ENCODE peak calls at places on chromosomes 11 and 22, in nine cellular contexts. B is CD8-positive, alpha-beta memory T cell; X is brain microvascular endothelial cell; H is H4; V is sigmoid colon; Z is iris pigment epithelial cell; C is activated CD4-positive, alpha-beta T cell treated with anti-CD3 and anti-CD28 coated beads, Interleukin-2, amount 10 ng/mL, durations not matched to agents 24 days and 14 days; S is stimulated activated CD4-positive, alpha-beta T cell treated with anti-CD3 and anti-CD28 coated beads, Interleukin-1b, Interleukin-23, amount 100 ng/mL, for 24 hours; M is SW480. U is an unnamed sample.

GRCh38 chr11:82899191-82899820 is 924 bp downstream of the PRCP start:
- DNase-seq in C (peak; percentile 76), V (no peak), X (no peak), Z (no peak), S (no peak), B (no peak), H (no peak), M (no peak), U (no peak)

GRCh38 chr22:49646876-49647275 is 180.8 kb downstream of the BRD1 start:
- DNase-seq in X (no peak), V (no peak), B (no peak), H (no peak), S (no peak), Z (no peak), C (no peak), M (no peak), U (no peak)

GRCh38 chr11:64281957-64282770 is 2.3 kb downstream of the BAD start:
- DNase-seq in C (no peak), H (no peak), S (no peak), V (no peak), B (no peak), M (no peak), Z (no peak), X (no peak), U (no peak)

GRCh38 chr11:80473562-80473961 is 1032.7 kb upstream of the TENM4 start:
- DNase-seq in B (no peak), C (no peak), H (no peak), Z (no peak), M (no peak), S (no peak), V (no peak), X (no peak), U (no peak)

GRCh38 chr11:8265681-8266241 is 2.1 kb upstream of the LMO1 start:
- DNase-seq in M (no peak), V (peak; percentile 34), H (no peak), B (no peak), S (no peak), X (no peak), C (no peak), Z (no peak), U (no peak)

GRCh38 chr11:44574620-44575287 is 9.3 kb downstream of the CD82 start:
- DNase-seq in H (peak; percentile 94), V (no peak), X (peak; percentile 92), B (no peak), C (peak; percentile 88), M (peak; percentile 82), Z (peak; percentile 96), S (no peak), U (peak; percentile 98)

GRCh38 chr11:3231550-3231850 is 717 bp downstream of the MRGPRE start:
- DNase-seq in C (no peak), B (no peak), M (no peak), H (no peak), Z (no peak), S (no peak), X (no peak), V (no peak), U (no peak)

GRCh38 chr11:75279273-75279672 is 38.7 kb downstream of the TPBGL start:
- DNase-seq in S (no peak), M (no peak), C (no peak), X (no peak), H (no peak), B (no peak), V (peak; percentile 27), Z (peak; percentile 29), U (no peak)

GRCh38 chr11:28621648-28622215 is 513.5 kb downstream of the METTL15 start:
- DNase-seq in H (peak; percentile 79), X (peak; percentile 8), M (no peak), C (no peak), B (no peak), Z (peak; percentile 56), S (no peak), V (no peak), U (no peak)

GRCh38 chr11:48025983-48026340 is 45.6 kb downstream of the PTPRJ start:
- DNase-seq in V (no peak), Z (peak; percentile 66), S (no peak), M (no peak), H (no peak), X (no peak), C (no peak), B (no peak), U (no peak)

GRCh38 chr11:104256525-104256924 is 92.6 kb upstream of the PDGFD start:
- DNase-seq in C (no peak), Z (peak; percentile 34), X (no peak), M (no peak), S (no peak), H (peak; percentile 21), B (no peak), V (no peak), U (peak; percentile 4)

GRCh38 chr11:104772806-104773241 is 125.4 kb downstream of the CASP12 start:
- DNase-seq in H (peak; percentile 62), S (no peak), Z (peak; percentile 94), X (peak; percentile 94), V (no peak), C (no peak), B (no peak), M (peak; percentile 18), U (peak; percentile 87)

GRCh38 chr11:68524213-68524612 is 63.7 kb downstream of the PPP6R3 start:
- DNase-seq in X (no peak), Z (peak; percentile 46), B (no peak), V (no peak), C (no peak), M (no peak), S (no peak), H (no peak), U (no peak)

GRCh38 chr22:47604563-47604962 is 842.1 kb downstream of the TBC1D22A start:
- DNase-seq in M (no peak), H (no peak), X (no peak), S (no peak), Z (no peak), C (no peak), B (no peak), V (peak; percentile 9), U (no peak)

GRCh38 chr22:24954114-24954463 is 1.6 kb downstream of the KIAA1671 start:
- DNase-seq in X (no peak), Z (no peak), H (no peak), V (no peak), B (no peak), M (no peak), S (no peak), C (no peak), U (peak; percentile 65)

GRCh38 chr11:117985953-117986887 is at the start of gene IL10RA:
- DNase-seq in S (no peak), C (peak; percentile 98), V (peak; percentile 91), H (no peak), B (peak; percentile 78), X (peak; percentile 32), M (peak; percentile 75), Z (peak; percentile 66), U (peak; percentile 27)

GRCh38 chr11:120675171-120675570 is 163.6 kb downstream of the GRIK4 start:
- DNase-seq in X (no peak), M (no peak), V (no peak), H (no peak), Z (no peak), S (no peak), B (no peak), C (no peak), U (peak; percentile 41)

GRCh38 chr11:126115253-126115540 is 52.5 kb upstream of the CDON start:
- DNase-seq in B (no peak), V (peak; percentile 95), S (no peak), H (peak; percentile 80), X (no peak), C (no peak), M (no peak), Z (no peak), U (peak; percentile 40)

GRCh38 chr11:78030429-78031325 is 7.6 kb upstream of the KCTD14 start:
- DNase-seq in B (no peak), Z (peak; percentile 35), C (no peak), H (peak; percentile 81), S (no peak), M (no peak), V (peak; percentile 77), X (peak; percentile 23), U (peak; percentile 68)

GRCh38 chr11:124586247-124586860 is 16.6 kb downstream of the OR8A1 start:
- DNase-seq in C (peak; percentile 81), V (no peak), B (peak; percentile 8), X (peak; percentile 68), H (peak; percentile 49), Z (peak; percentile 67), S (no peak), M (peak; percentile 40), U (peak; percentile 50)

GRCh38 chr22:37105990-37106389 is 3.5 kb downstream of the TMPRSS6 start:
- DNase-seq in X (no peak), S (no peak), V (no peak), Z (no peak), M (no peak), C (no peak), B (no peak), H (no peak), U (no peak)